ENCODE peak calls at places on chromosomes 12 and 14, in eight cellular contexts. Z, J, L, Q, W, P, S and B are unnamed samples.

GRCh38 chr14:60505448-60505847 is 3.5 kb upstream of the SIX6 start:
- DNase-seq in S (no peak), L (no peak), Z (no peak), W (no peak), Q (no peak), J (no peak), P (no peak), B (no peak)

GRCh38 chr12:82593901-82594396 is 92.8 kb upstream of the TMTC2 start:
- DNase-seq in S (no peak), L (no peak), J (no peak), W (no peak), P (no peak), Z (no peak), Q (no peak), B (peak)

GRCh38 chr12:95838125-95838524 is 20.6 kb upstream of the SNRPF start:
- DNase-seq in W (no peak), S (no peak), P (no peak), Z (no peak), L (no peak), J (no peak), Q (no peak), B (no peak)

GRCh38 chr14:101400815-101401214 is 160.5 kb upstream of the DIO3 start:
- DNase-seq in W (no peak), P (no peak), L (no peak), Z (no peak), S (no peak), Q (no peak), J (no peak), B (no peak)

GRCh38 chr12:34033628-34034296 is 11.5 kb downstream of the ALG10 start:
- DNase-seq in W (peak), Z (no peak), Q (peak), L (peak), S (no peak), J (no peak), P (no peak), B (no peak)

GRCh38 chr12:6078378-6079083 is 45.9 kb downstream of the VWF start:
- DNase-seq in P (no peak), L (no peak), W (no peak), S (no peak), J (no peak), Z (no peak), Q (no peak), B (no peak)

GRCh38 chr12:95129115-95129514 is 55.7 kb upstream of the NR2C1 start:
- DNase-seq in W (no peak), J (no peak), Q (no peak), L (no peak), Z (no peak), P (no peak), S (no peak), B (no peak)

GRCh38 chr12:101963703-101964102 is 86.3 kb downstream of the DRAM1 start:
- DNase-seq in Q (no peak), L (no peak), W (no peak), J (no peak), Z (no peak), S (peak), P (no peak), B (no peak)

GRCh38 chr12:84070311-84070710 is 842.3 kb downstream of the SLC6A15 start:
- DNase-seq in Q (no peak), J (no peak), P (no peak), S (no peak), L (no peak), W (no peak), Z (no peak), B (no peak)

GRCh38 chr14:60637490-60638452 is 11.5 kb downstream of the SIX1 start:
- DNase-seq in Q (no peak), J (no peak), L (no peak), P (no peak), Z (no peak), S (no peak), W (no peak), B (no peak)

GRCh38 chr12:55681142-55682077 is 26.3 kb downstream of the ITGA7 start:
- DNase-seq in L (peak), Z (no peak), Q (no peak), J (peak), P (no peak), S (peak), W (peak), B (peak)

GRCh38 chr14:44297437-44297836 is 209.6 kb downstream of the FSCB start:
- DNase-seq in S (no peak), Z (no peak), W (no peak), P (no peak), J (no peak), L (no peak), Q (no peak), B (no peak)

GRCh38 chr12:114742363-114742762 is 58.4 kb upstream of the TBX3 start:
- DNase-seq in L (no peak), W (no peak), S (no peak), J (no peak), Q (no peak), P (no peak), Z (no peak), B (no peak)

GRCh38 chr12:52686756-52687487 is 6.7 kb upstream of the KRT1 start:
- DNase-seq in L (no peak), P (no peak), Z (no peak), Q (no peak), W (no peak), S (no peak), J (no peak), B (no peak)

GRCh38 chr12:6072302-6072752 is 52.1 kb downstream of the VWF start:
- DNase-seq in P (no peak), Z (no peak), W (no peak), L (no peak), Q (no peak), J (no peak), S (no peak), B (no peak)

GRCh38 chr12:8609061-8609570 is 3.5 kb downstream of the AICDA start:
- DNase-seq in W (peak), Z (no peak), L (peak), S (peak), J (no peak), Q (peak), P (peak), B (peak)

GRCh38 chr12:75349946-75350345 is 15.5 kb downstream of the GLIPR1L1 start:
- DNase-seq in S (no peak), W (no peak), J (no peak), L (no peak), P (no peak), Q (no peak), Z (no peak), B (no peak)

GRCh38 chr12:79618848-79619404 is 71.8 kb downstream of the PAWR start:
- DNase-seq in Q (no peak), W (no peak), S (no peak), L (no peak), P (no peak), J (no peak), Z (no peak), B (no peak)

GRCh38 chr14:20855652-20856291 is 35.4 kb upstream of the RNASE3 start:
- DNase-seq in Q (no peak), P (peak), W (peak), L (peak), S (peak), Z (peak), J (peak), B (peak)

GRCh38 chr14:77508249-77508648 is 9.6 kb upstream of the ISM2 start:
- DNase-seq in Q (no peak), J (no peak), Z (no peak), S (no peak), W (no peak), P (no peak), L (no peak), B (no peak)

GRCh38 chr14:98229676-98230366 is 1042.2 kb downstream of the BCL11B start:
- DNase-seq in W (no peak), S (no peak), P (no peak), Q (no peak), J (no peak), L (no peak), Z (no peak), B (no peak)

GRCh38 chr12:125453751-125454150 is 388.5 kb downstream of the AACS start:
- DNase-seq in P (no peak), J (peak), Z (no peak), Q (no peak), L (peak), S (peak), W (no peak), B (peak)

GRCh38 chr14:94793901-94794300 is 24.0 kb upstream of the GSC start:
- DNase-seq in Q (no peak), J (no peak), P (no peak), S (no peak), Z (no peak), W (no peak), L (no peak), B (no peak)

GRCh38 chr12:26548227-26548626 is 284.8 kb downstream of the ITPR2 start:
- DNase-seq in Z (no peak), W (no peak), L (no peak), P (no peak), S (no peak), J (no peak), Q (no peak), B (no peak)

GRCh38 chr12:108078428-108078827 is 50.7 kb upstream of the WSCD2 start:
- DNase-seq in S (no peak), L (no peak), W (no peak), P (no peak), J (no peak), Z (no peak), Q (no peak), B (no peak)

GRCh38 chr12:51371295-51371953 is 19.8 kb downstream of the GALNT6 start:
- DNase-seq in J (peak), Z (no peak), S (peak), W (peak), Q (peak), L (no peak), P (no peak), B (peak)

GRCh38 chr12:85688837-85689236 is 147.4 kb downstream of the RASSF9 start:
- DNase-seq in P (no peak), Z (no peak), J (no peak), Q (no peak), L (no peak), S (no peak), W (no peak), B (no peak)

GRCh38 chr12:53344824-53345485 is 8.8 kb upstream of the SP7 start:
- DNase-seq in W (no peak), P (peak), Z (peak), Q (peak), S (peak), L (peak), J (peak), B (peak)

GRCh38 chr12:125861299-125862281 is 796.4 kb downstream of the AACS start:
- DNase-seq in L (no peak), J (no peak), P (peak), Z (no peak), S (peak), Q (no peak), W (no peak), B (no peak)

GRCh38 chr12:119156401-119156800 is 22.3 kb upstream of the HSPB8 start:
- DNase-seq in W (no peak), P (no peak), J (no peak), L (no peak), S (no peak), Z (no peak), Q (no peak), B (no peak)

GRCh38 chr12:24087294-24087693 is 137.8 kb upstream of the SOX5 start:
- DNase-seq in J (no peak), P (no peak), L (no peak), S (no peak), W (no peak), Z (no peak), Q (no peak), B (no peak)

GRCh38 chr12:66103011-66103913 is 27.3 kb downstream of the LLPH start:
- DNase-seq in Z (no peak), P (peak), S (no peak), W (peak), L (no peak), J (no peak), Q (no peak), B (no peak)

GRCh38 chr14:90714811-90715210 is 101.4 kb downstream of the TTC7B start:
- DNase-seq in Q (no peak), S (no peak), W (no peak), Z (no peak), L (no peak), J (no peak), P (no peak), B (no peak)

GRCh38 chr14:72568296-72568992 is 325.5 kb downstream of the DPF3 start:
- DNase-seq in S (no peak), J (peak), P (no peak), W (no peak), L (no peak), Z (no peak), Q (no peak), B (no peak)

GRCh38 chr14:100421756-100422470 is 98.8 kb downstream of the SLC25A47 start:
- DNase-seq in S (no peak), J (no peak), L (no peak), P (no peak), Q (no peak), W (no peak), Z (no peak), B (no peak)

GRCh38 chr14:79573486-79573885 is 637.8 kb downstream of the DIO2 start:
- DNase-seq in J (no peak), P (no peak), Z (no peak), S (no peak), L (no peak), W (no peak), Q (no peak), B (no peak)

GRCh38 chr12:129052373-129052772 is 199.1 kb downstream of the GLT1D1 start:
- DNase-seq in Q (no peak), Z (no peak), P (no peak), J (no peak), L (no peak), S (no peak), W (no peak), B (no peak)

GRCh38 chr14:69712637-69713088 is 54.3 kb upstream of the SRSF5 start:
- DNase-seq in J (no peak), W (no peak), P (no peak), L (peak), S (peak), Z (no peak), Q (no peak), B (no peak)

GRCh38 chr12:108066583-108067234 is 62.4 kb upstream of the WSCD2 start:
- DNase-seq in Z (no peak), P (no peak), S (no peak), J (no peak), Q (no peak), W (peak), L (no peak), B (no peak)